ENCODE peak calls at places on chromosome 3, in six cellular contexts. C is endodermal cell, Q is tibial artery, S is upper lobe of left lung, Z is aorta, L is mammary epithelial cell. E is an unnamed sample.
A peak's percentile ranks its signal among the peaks of the same experiment; 100 is the strongest.

GRCh38 chr3:10600159-10601125 is 95.1 kb upstream of the ATP2B2 start:
- DNase-seq in C (no peak), Q (no peak), S (no peak), Z (no peak), L (peak; percentile 42), E (no peak)

GRCh38 chr3:177284383-177284881 is 87.2 kb upstream of the TBL1XR1 start:
- DNase-seq in C (peak; percentile 92), Q (no peak), S (peak; percentile 79), Z (peak; percentile 58), L (no peak), E (peak; percentile 68)

GRCh38 chr3:53802256-53802880 is 43.9 kb downstream of the CHDH start:
- DNase-seq in C (no peak), Q (peak; percentile 39), S (no peak), Z (no peak), L (no peak), E (no peak)

GRCh38 chr3:71602256-71602655 is 18.7 kb upstream of the FOXP1 start:
- DNase-seq in C (no peak), Q (no peak), S (no peak), Z (no peak), L (no peak), E (no peak)

GRCh38 chr3:66693461-66693912 is 192.7 kb upstream of the LRIG1 start:
- DNase-seq in C (no peak), Q (no peak), S (no peak), Z (no peak), L (no peak), E (no peak)

GRCh38 chr3:125306620-125307019 is 68.5 kb downstream of the ZNF148 start:
- DNase-seq in C (no peak), Q (no peak), S (no peak), Z (no peak), L (no peak), E (no peak)

GRCh38 chr3:123706871-123707270 is 122.0 kb upstream of the HACD2 start:
- DNase-seq in C (no peak), Q (peak; percentile 20), S (no peak), Z (no peak), L (no peak), E (no peak)

GRCh38 chr3:184354121-184354728 is 7.2 kb downstream of the CLCN2 start:
- DNase-seq in C (peak; percentile 90), Q (no peak), S (peak; percentile 39), Z (peak; percentile 53), L (no peak), E (peak; percentile 26)

GRCh38 chr3:52731590-52731989 is 25.7 kb downstream of the SPCS1 start:
- DNase-seq in C (no peak), Q (no peak), S (no peak), Z (no peak), L (no peak), E (no peak)

GRCh38 chr3:29649815-29650547 is 369.1 kb downstream of the RBMS3 start:
- DNase-seq in C (no peak), Q (no peak), S (no peak), Z (peak; percentile 66), L (no peak), E (peak; percentile 57)

GRCh38 chr3:170471149-170471548 is 52.5 kb downstream of the CLDN11 start:
- DNase-seq in C (no peak), Q (no peak), S (no peak), Z (no peak), L (no peak), E (no peak)

GRCh38 chr3:126393563-126393962 is 1.1 kb upstream of the CFAP100 start:
- DNase-seq in C (no peak), Q (peak; percentile 35), S (no peak), Z (no peak), L (no peak), E (no peak)

GRCh38 chr3:48565591-48566400 is 2.2 kb upstream of the UCN2 start:
- DNase-seq in C (no peak), Q (no peak), S (peak; percentile 44), Z (no peak), L (peak; percentile 76), E (peak; percentile 71)

GRCh38 chr3:72951259-72951722 is 45.3 kb upstream of the PPP4R2 start:
- DNase-seq in C (no peak), Q (no peak), S (no peak), Z (no peak), L (no peak), E (no peak)
- H3K27ac ChIP-seq in C (no peak overlapping the region), Q (no peak overlapping the region), S (no peak overlapping the region), Z (no peak overlapping the region), L (no peak overlapping the region), E (no peak overlapping the region)

DNA sequence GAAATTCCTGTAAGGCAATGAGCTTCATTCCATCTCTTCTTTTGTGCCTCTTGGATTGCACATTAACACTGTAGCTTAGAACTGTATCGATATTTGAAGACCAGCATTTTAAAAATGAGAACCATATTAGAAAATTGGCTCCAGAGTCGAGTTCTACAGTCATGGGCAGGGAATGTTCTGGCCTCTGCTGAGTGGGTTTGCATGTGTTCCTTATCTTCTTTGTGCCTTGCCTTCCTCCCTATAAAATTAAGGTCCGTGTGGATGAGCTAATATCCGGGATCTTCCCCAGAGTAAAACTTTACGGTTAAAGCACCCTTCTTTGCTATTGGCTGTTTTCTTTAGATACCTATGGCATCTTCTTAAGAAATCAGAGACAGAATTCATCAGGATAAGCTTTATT is 77.3 kb upstream of the PLCL2 start:
- DNase-seq in C (no peak), Q (no peak), S (no peak), Z (no peak), L (no peak), E (no peak)
- H3K27ac ChIP-seq in C (no peak overlapping the region), Q (no peak overlapping the region), S (no peak overlapping the region), Z (no peak overlapping the region), L (no peak overlapping the region), E (no peak overlapping the region)

GRCh38 chr3:150612494-150612893 is 9.4 kb downstream of the SELENOT start:
- DNase-seq in C (no peak), Q (no peak), S (no peak), Z (no peak), L (no peak), E (no peak)
- H3K27ac ChIP-seq in C (no peak overlapping the region), Q (no peak overlapping the region), S (no peak overlapping the region), Z (no peak overlapping the region), L (no peak overlapping the region), E (no peak overlapping the region)

GRCh38 chr3:128345195-128345594 is 121.5 kb downstream of the DNAJB8 start:
- DNase-seq in C (no peak), Q (no peak), S (no peak), Z (no peak), L (no peak), E (no peak)
- H3K27ac ChIP-seq in C (no peak overlapping the region), Q (no peak overlapping the region), S (no peak overlapping the region), Z (no peak overlapping the region), L (no peak overlapping the region), E (no peak overlapping the region)

GRCh38 chr3:58900372-58900771 is 149.5 kb downstream of the CFAP20DC start:
- DNase-seq in C (no peak), Q (no peak), S (no peak), Z (no peak), L (no peak), E (no peak)
- H3K27ac ChIP-seq in C (no peak overlapping the region), Q (no peak overlapping the region), S (no peak overlapping the region), Z (no peak overlapping the region), L (no peak overlapping the region), E (no peak overlapping the region)

GRCh38 chr3:25472747-25473146 is 44.7 kb downstream of the RARB start:
- DNase-seq in C (no peak), Q (no peak), S (no peak), Z (no peak), L (no peak), E (no peak)

GRCh38 chr3:25471081-25471768 is 43.2 kb downstream of the RARB start:
- DNase-seq in C (no peak), Q (no peak), S (no peak), Z (no peak), L (no peak), E (no peak)

GRCh38 chr3:25474000-25474399 is 45.9 kb downstream of the RARB start:
- DNase-seq in C (no peak), Q (no peak), S (no peak), Z (no peak), L (no peak), E (no peak)

GRCh38 chr3:25473246-25473645 is 45.2 kb downstream of the RARB start:
- DNase-seq in C (no peak), Q (no peak), S (no peak), Z (no peak), L (peak; percentile 48), E (peak; percentile 45)

DNA sequence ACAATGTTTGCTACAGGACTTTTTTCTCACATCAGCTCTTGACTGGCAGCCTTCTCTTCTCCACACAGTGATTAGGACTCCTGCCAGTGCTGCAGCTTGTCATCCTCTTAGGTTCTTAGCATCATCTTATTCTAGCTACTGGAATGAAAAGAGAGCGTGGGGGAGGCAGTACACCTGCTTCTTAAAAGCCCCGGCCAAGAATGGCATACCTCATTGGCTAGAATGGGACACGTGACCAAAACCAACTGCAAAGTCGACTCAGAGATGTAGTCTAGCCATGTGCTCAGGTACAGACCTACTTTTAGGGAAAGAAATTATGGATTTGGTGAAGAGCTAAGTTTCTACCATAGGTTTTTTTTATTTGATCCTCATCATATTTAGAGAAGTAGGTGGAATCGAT is 44.1 kb downstream of the RARB start:
- DNase-seq in C (no peak), Q (no peak), S (no peak), Z (no peak), L (no peak), E (no peak)
- H3K27ac ChIP-seq in C (no peak overlapping the region), Q (peak overlapping the region; percentile 78), S (peak overlapping the region; percentile 23), Z (no peak overlapping the region), L (no peak overlapping the region), E (peak overlapping the region; percentile 58)

DNA sequence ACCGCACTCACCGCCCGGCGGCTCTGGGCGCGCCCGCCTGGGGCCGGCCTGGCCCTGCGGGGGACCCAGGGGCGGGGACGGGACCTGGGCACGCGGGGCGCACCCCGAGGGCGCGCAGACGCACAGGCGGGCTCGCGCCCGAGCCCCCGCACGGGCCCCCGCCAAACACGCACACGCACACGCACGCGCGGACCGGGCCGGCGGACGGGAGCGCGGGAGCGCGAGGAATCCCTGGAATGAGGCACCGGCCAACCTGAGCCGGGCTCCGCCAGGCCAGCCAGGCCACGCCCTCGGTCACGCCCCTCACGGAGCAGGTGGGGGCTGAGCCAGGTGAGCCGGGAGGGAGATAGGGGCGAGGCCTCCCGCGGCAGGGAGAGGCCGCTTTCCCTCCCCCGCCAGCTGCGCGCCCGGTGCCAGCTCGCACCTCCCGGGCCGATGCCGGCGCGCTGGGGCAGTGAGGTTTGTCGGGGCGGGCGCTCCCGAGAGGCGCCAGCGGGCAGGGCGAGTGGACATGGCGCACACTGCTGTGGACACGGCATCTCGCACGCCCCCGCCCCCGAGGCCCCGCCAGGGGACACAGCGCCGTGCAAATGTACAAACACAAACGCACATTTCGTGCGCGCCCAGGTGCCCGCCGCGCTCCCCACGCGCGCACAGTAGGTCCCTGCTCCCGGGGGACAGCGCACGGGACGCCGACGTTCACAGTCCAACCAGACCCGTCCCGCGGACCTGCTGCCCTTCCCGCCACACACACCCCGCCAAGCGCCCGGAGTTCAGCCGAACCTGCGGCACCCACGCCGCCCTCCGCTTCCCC is 75.9 kb upstream of the VGLL4 start:
- DNase-seq in C (peak; percentile 98), Q (peak; percentile 83), S (peak; percentile 93), Z (peak; percentile 84), L (peak; percentile 94), E (peak; percentile 66)
- H3K27ac ChIP-seq in C (no peak overlapping the region), Q (peak overlapping the region; percentile 94), S (peak overlapping the region; percentile 94), Z (peak overlapping the region; percentile 94), L (peak overlapping the region; percentile 93), E (peak overlapping the region; percentile 51)

GRCh38 chr3:23911397-23911796 is 5.4 kb downstream of the NKIRAS1 start:
- DNase-seq in C (no peak), Q (no peak), S (no peak), Z (no peak), L (no peak), E (no peak)
- H3K27ac ChIP-seq in C (no peak overlapping the region), Q (no peak overlapping the region), S (no peak overlapping the region), Z (no peak overlapping the region), L (no peak overlapping the region), E (no peak overlapping the region)

GRCh38 chr3:142808103-142808917 is 80.6 kb downstream of the PCOLCE2 start:
- DNase-seq in C (no peak), Q (no peak), S (no peak), Z (no peak), L (peak; percentile 89), E (peak; percentile 47)
- H3K27ac ChIP-seq in C (peak overlapping the region; percentile 6), Q (no peak overlapping the region), S (no peak overlapping the region), Z (no peak overlapping the region), L (peak overlapping the region; percentile 57), E (peak overlapping the region; percentile 7)